ENCODE peak calls at places on chromosomes 11 and 22, in four cellular contexts. One of them, this sample, is unnamed.

GRCh38 chr22:49270595-49271368 is 556.9 kb downstream of the BRD1 start:
- DNase-seq in GM12878: no peak
- DNase-seq in K562: no peak
- DNase-seq in GM12891: no peak
- DNase-seq in this sample: no peak

GRCh38 chr11:28657378-28658030 is 549.3 kb downstream of the METTL15 start:
- DNase-seq in K562: no peak
- DNase-seq in GM12891: no peak
- DNase-seq in GM12878: no peak
- DNase-seq in this sample: no peak

GRCh38 chr22:32482708-32483107 is 8.1 kb downstream of the FBXO7 start:
- DNase-seq in GM12891: no peak
- DNase-seq in GM12878: peak
- DNase-seq in K562: no peak
- DNase-seq in this sample: no peak

GRCh38 chr11:69442807-69443137 is 38.7 kb upstream of the LINC01488 start:
- DNase-seq in K562: peak
- DNase-seq in GM12878: no peak
- DNase-seq in GM12891: no peak
- DNase-seq in this sample: no peak

GRCh38 chr22:20602589-20603164 is 95.3 kb downstream of the MED15 start:
- DNase-seq in GM12891: no peak
- DNase-seq in GM12878: no peak
- DNase-seq in K562: no peak
- DNase-seq in this sample: no peak

GRCh38 chr22:43222281-43222680 is 35.3 kb upstream of the TTLL12 start:
- DNase-seq in K562: peak
- DNase-seq in GM12878: no peak
- DNase-seq in GM12891: no peak
- DNase-seq in this sample: no peak

GRCh38 chr22:39204216-39204615 is 40.6 kb downstream of the PDGFB start:
- DNase-seq in GM12878: no peak
- DNase-seq in K562: peak
- DNase-seq in GM12891: no peak
- DNase-seq in this sample: no peak

GRCh38 chr11:118144301-118144701 is 8.3 kb downstream of the SCN4B start:
- DNase-seq in GM12891: no peak
- DNase-seq in GM12878: no peak
- DNase-seq in K562: no peak
- DNase-seq in this sample: no peak

GRCh38 chr11:12865871-12866595 is 143.1 kb upstream of the RASSF10 start:
- DNase-seq in GM12891: no peak
- DNase-seq in K562: no peak
- DNase-seq in GM12878: no peak
- DNase-seq in this sample: no peak

GRCh38 chr11:7548659-7549283 is 35.0 kb downstream of the PPFIBP2 start:
- DNase-seq in GM12891: no peak
- DNase-seq in K562: peak
- DNase-seq in GM12878: no peak
- DNase-seq in this sample: no peak

GRCh38 chr11:2143652-2144548 is 4.7 kb upstream of the IGF2 start:
- DNase-seq in GM12891: no peak
- DNase-seq in GM12878: no peak
- DNase-seq in K562: peak
- DNase-seq in this sample: no peak
- TF ChIP-seq SPI1 in GM12891: no peak
- TF ChIP-seq SPI1 in GM12878: no peak
- TF ChIP-seq SPI1 in K562: no peak
- TF ChIP-seq SPI1 in this sample: no peak

DNA sequence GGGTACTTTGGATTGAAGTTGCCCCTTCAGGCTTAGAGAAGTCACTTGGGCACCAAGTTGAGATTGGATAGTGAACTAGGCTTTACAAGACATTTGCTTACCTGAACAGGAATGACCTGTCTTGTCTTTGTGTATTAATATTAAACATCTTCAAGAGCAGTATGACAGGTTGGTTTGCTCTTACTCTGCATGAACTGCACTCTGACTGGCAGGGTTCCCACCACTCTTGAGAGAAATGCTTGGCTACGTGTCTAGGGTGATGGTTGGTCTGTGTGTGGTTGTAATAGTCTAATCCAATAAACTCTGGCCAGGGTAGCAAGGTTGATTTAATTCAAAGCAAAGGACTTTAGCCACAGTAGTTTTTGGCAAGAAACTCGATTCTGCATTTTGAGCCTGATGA is 20.1 kb upstream of the SPTBN2 start:
- DNase-seq in GM12891: no peak
- DNase-seq in GM12878: no peak
- DNase-seq in K562: no peak
- DNase-seq in this sample: no peak
- TF ChIP-seq SPI1 in GM12891: no peak
- TF ChIP-seq SPI1 in GM12878: no peak
- TF ChIP-seq SPI1 in K562: no peak
- TF ChIP-seq SPI1 in this sample: no peak

GRCh38 chr11:101866619-101867491 is 48.0 kb upstream of the CEP126 start:
- DNase-seq in GM12878: no peak
- DNase-seq in GM12891: no peak
- DNase-seq in K562: no peak
- DNase-seq in this sample: no peak

GRCh38 chr11:101867951-101868350 is 46.9 kb upstream of the CEP126 start:
- DNase-seq in GM12891: no peak
- DNase-seq in K562: no peak
- DNase-seq in GM12878: no peak
- DNase-seq in this sample: no peak

DNA sequence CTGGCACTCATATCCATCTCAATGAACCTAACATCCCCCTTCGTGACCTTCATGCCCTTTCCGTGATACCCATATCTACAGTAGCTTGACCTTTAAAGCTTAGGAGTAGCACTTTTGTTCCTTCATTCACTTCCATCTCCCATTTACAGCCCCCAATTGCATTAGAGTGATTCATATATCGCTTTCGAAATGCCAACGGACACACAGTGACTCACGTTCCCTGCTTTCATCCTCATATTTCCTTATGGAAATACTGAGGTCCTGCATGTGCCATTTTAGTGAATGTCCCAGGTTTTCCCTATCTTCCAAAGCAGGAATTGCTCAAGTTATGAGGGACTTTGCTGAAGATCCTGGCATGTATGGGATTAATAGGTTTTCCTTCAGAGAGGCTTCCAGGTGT is 44.3 kb upstream of the CEP126 start:
- DNase-seq in K562: no peak
- DNase-seq in GM12891: no peak
- DNase-seq in GM12878: no peak
- DNase-seq in this sample: no peak
- TF ChIP-seq SPI1 in K562: no peak
- TF ChIP-seq SPI1 in GM12891: no peak
- TF ChIP-seq SPI1 in GM12878: no peak
- TF ChIP-seq SPI1 in this sample: no peak

GRCh38 chr11:59707371-59707770 is 6.3 kb downstream of the OR10V1 start:
- DNase-seq in GM12878: no peak
- DNase-seq in GM12891: no peak
- DNase-seq in K562: no peak
- DNase-seq in this sample: no peak

GRCh38 chr11:59710136-59710847 is 3.4 kb downstream of the OR10V1 start:
- DNase-seq in K562: no peak
- DNase-seq in GM12891: no peak
- DNase-seq in GM12878: no peak
- DNase-seq in this sample: no peak

GRCh38 chr11:59705281-59705680 is 8.4 kb downstream of the OR10V1 start:
- DNase-seq in K562: no peak
- DNase-seq in GM12878: no peak
- DNase-seq in GM12891: no peak
- DNase-seq in this sample: no peak

GRCh38 chr11:59706518-59707285 is 6.9 kb downstream of the OR10V1 start:
- DNase-seq in K562: peak
- DNase-seq in GM12878: no peak
- DNase-seq in GM12891: no peak
- DNase-seq in this sample: no peak

GRCh38 chr11:59708537-59708936 is 5.1 kb downstream of the OR10V1 start:
- DNase-seq in K562: no peak
- DNase-seq in GM12891: no peak
- DNase-seq in GM12878: no peak
- DNase-seq in this sample: no peak
- TF ChIP-seq SPI1 in K562: no peak
- TF ChIP-seq SPI1 in GM12891: no peak
- TF ChIP-seq SPI1 in GM12878: no peak
- TF ChIP-seq SPI1 in this sample: no peak

DNA sequence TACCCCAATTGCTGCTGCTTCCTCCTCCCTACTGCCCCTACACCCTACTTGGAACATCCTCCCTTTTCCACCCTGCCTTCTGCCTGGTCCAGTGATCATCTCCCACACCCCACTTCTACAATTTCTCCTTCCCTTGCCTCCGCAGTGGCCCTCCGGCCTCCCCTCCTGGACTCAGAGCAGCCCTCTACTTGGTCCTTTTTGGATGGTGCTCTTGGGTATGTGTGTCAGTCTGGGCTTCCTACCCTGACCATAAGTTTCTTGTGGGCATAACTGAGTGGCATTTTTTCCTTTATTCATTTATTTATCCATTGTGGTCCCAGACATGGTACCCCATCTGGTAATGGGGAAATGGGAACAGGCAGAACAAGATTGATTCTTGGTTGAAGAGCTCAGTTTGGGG is 111.4 kb upstream of the NAV2 start:
- DNase-seq in GM12878: no peak
- DNase-seq in K562: no peak
- DNase-seq in GM12891: no peak
- DNase-seq in this sample: no peak
- TF ChIP-seq SPI1 in GM12878: no peak
- TF ChIP-seq SPI1 in K562: no peak
- TF ChIP-seq SPI1 in GM12891: no peak
- TF ChIP-seq SPI1 in this sample: no peak

DNA sequence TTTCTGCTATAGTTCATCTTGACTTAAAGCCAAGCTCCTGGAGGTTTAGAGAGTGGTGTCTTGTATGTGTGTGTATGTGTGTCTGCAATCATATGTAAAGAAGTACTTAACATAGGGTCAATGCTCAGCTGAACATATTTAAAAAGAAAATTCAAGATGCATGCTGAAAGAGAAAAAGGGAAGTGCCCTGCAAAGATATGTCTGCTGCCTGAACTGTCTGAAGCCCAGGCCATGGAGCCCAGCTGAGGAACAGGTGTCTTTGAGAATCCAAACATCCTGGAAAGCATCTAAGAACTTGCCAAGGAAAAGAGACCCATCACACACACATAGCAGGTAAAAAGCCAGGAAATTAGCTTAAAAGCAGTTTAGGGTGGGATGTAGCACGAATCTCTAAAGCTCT is 6.6 kb downstream of the TCN1 start:
- DNase-seq in GM12891: no peak
- DNase-seq in GM12878: no peak
- DNase-seq in K562: no peak
- DNase-seq in this sample: peak
- TF ChIP-seq SPI1 in GM12891: peak
- TF ChIP-seq SPI1 in GM12878: peak
- TF ChIP-seq SPI1 in K562: peak
- TF ChIP-seq SPI1 in this sample: peak